ENCODE peak calls at places on chromosomes 16 and 17, in four cellular contexts. U, S, I and V are unnamed samples.
A peak's percentile ranks its signal among the peaks of the same experiment; 100 is the strongest.

GRCh38 chr17:27319536-27320221 is 25.8 kb downstream of the WSB1 start:
- DNase-seq in U (no peak), I (peak; percentile 64), S (no peak), V (peak; percentile 76)

GRCh38 chr16:57781349-57781740 is 20.9 kb downstream of the KIFC3 start:
- DNase-seq in S (no peak), I (no peak), U (no peak), V (no peak)

GRCh38 chr16:79601092-79601977 is 798 bp upstream of the MAF start:
- DNase-seq in I (peak; percentile 65), U (peak; percentile 84), S (no peak), V (peak; percentile 58)

GRCh38 chr16:89170346-89171215 is 967 bp upstream of the CDH15 start:
- DNase-seq in I (peak; percentile 88), U (peak; percentile 77), S (no peak), V (no peak)

GRCh38 chr17:80694085-80694991 is 149.7 kb downstream of the RPTOR start:
- DNase-seq in U (no peak), I (no peak), S (no peak), V (no peak)

GRCh38 chr17:68661265-68662036 is 60.3 kb upstream of the FAM20A start:
- DNase-seq in I (no peak), S (no peak), U (no peak), V (no peak)

GRCh38 chr17:34723875-34724274 is 144.5 kb downstream of the TMEM132E start:
- DNase-seq in S (no peak), I (no peak), U (no peak), V (no peak)

GRCh38 chr16:85360323-85361277 is 248.3 kb upstream of the CIBAR2 start:
- DNase-seq in U (peak; percentile 92), I (peak; percentile 86), S (no peak), V (no peak)

GRCh38 chr17:50331085-50331791 is 14.7 kb upstream of the XYLT2 start:
- DNase-seq in S (no peak), U (no peak), I (no peak), V (no peak)

GRCh38 chr17:42581744-42582270 is 4.3 kb upstream of the PSMC3IP start:
- DNase-seq in S (no peak), I (no peak), U (no peak), V (no peak)

GRCh38 chr16:17296412-17296811 is 174.3 kb downstream of the XYLT1 start:
- DNase-seq in I (no peak), U (no peak), S (no peak), V (no peak)

GRCh38 chr16:87017388-87018012 is 299.7 kb downstream of the C16orf95 start:
- DNase-seq in U (no peak), I (no peak), S (no peak), V (peak; percentile 59)

GRCh38 chr17:74444406-74444805 is 12.5 kb downstream of the GPRC5C start:
- DNase-seq in U (no peak), S (peak; percentile 57), I (no peak), V (peak; percentile 93)

GRCh38 chr16:15874745-15875314 is 13.6 kb downstream of the CEP20 start:
- DNase-seq in I (peak; percentile 62), S (peak; percentile 35), U (no peak), V (peak; percentile 55)

GRCh38 chr16:17416461-17417221 is 54.1 kb downstream of the XYLT1 start:
- DNase-seq in I (peak; percentile 41), U (no peak), S (no peak), V (no peak)

GRCh38 chr17:29592850-29593545 is at the start of gene ANKRD13B:
- DNase-seq in I (peak; percentile 66), S (no peak), U (no peak), V (no peak)

GRCh38 chr16:11586856-11587642 is at the start of gene LITAF:
- DNase-seq in S (peak; percentile 45), I (peak; percentile 72), U (peak; percentile 81), V (peak; percentile 86)

GRCh38 chr16:87729266-87729954 is 36.4 kb downstream of the KLHDC4 start:
- DNase-seq in U (no peak), I (no peak), S (no peak), V (no peak)

GRCh38 chr16:28131210-28131609 is 67.7 kb upstream of the GSG1L start:
- DNase-seq in U (no peak), I (no peak), S (no peak), V (no peak)

GRCh38 chr17:29567362-29568330 is 809 bp upstream of the ABHD15 start:
- DNase-seq in U (peak; percentile 81), I (peak; percentile 80), S (peak; percentile 59), V (peak; percentile 86)

GRCh38 chr16:22232277-22233049 is 26.4 kb downstream of the EEF2K start:
- DNase-seq in S (no peak), U (peak; percentile 93), I (peak; percentile 98), V (no peak)

GRCh38 chr17:11917415-11917814 is 79.9 kb downstream of the ZNF18 start:
- DNase-seq in I (no peak), S (no peak), U (no peak), V (no peak)

GRCh38 chr17:39951924-39952664 is 10.7 kb upstream of the GSDMA start:
- DNase-seq in I (peak; percentile 47), U (no peak), S (no peak), V (no peak)

GRCh38 chr16:55390838-55391237 is 66.8 kb downstream of the IRX6 start:
- DNase-seq in I (no peak), U (no peak), S (no peak), V (no peak)

GRCh38 chr16:89489040-89489721 is 1.2 kb downstream of the ANKRD11 start:
- DNase-seq in S (peak; percentile 92), I (peak; percentile 86), U (peak; percentile 85), V (peak; percentile 96)

GRCh38 chr17:74128456-74128855 is 75.0 kb upstream of the RPL38 start:
- DNase-seq in U (no peak), I (no peak), S (no peak), V (no peak)

GRCh38 chr17:69448431-69449102 is 34.1 kb downstream of the MAP2K6 start:
- DNase-seq in U (peak; percentile 84), S (no peak), I (peak; percentile 88), V (no peak)

GRCh38 chr16:61730997-61731396 is 305.2 kb downstream of the CDH8 start:
- DNase-seq in S (no peak), I (no peak), U (no peak), V (no peak)

GRCh38 chr17:76281573-76282371 is 16.6 kb downstream of the UBALD2 start:
- DNase-seq in S (no peak), U (no peak), I (no peak), V (no peak)

GRCh38 chr17:82281076-82281475 is 7.6 kb upstream of the CSNK1D start:
- DNase-seq in S (no peak), I (no peak), U (no peak), V (no peak)

DNA sequence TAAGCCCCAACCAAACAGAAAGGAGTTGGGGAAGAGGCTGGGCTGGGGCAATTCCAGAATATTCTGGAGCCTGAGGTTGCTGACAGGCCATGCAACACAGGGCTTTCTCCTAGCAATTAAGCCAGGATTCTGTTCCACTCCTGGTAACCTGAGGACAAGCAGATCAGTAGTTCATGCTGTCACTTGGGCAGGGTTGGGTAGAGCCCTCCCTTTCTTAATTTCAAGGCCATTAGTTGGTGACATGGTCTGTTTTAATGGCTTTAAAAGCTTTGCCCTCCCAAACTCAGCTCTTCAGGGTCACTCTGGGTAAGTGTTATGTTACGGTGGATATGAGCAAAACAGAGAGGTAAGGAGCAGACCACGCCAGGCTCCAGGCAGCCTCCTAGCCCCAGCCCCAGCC is 27.7 kb downstream of the CEP295NL start:
- DNase-seq in U (no peak), I (no peak), S (no peak), V (no peak)
- H3K4me1 ChIP-seq in U (peaks cover 28% of the 10 kb centered on the region), I (peaks cover 5% of the 10 kb centered on the region), S (peaks cover 44% of the 10 kb centered on the region), V (peaks cover 6% of the 10 kb centered on the region)

GRCh38 chr17:9833922-9834321 is 8.2 kb downstream of the GLP2R start:
- DNase-seq in I (no peak), S (no peak), U (no peak), V (no peak)
- TF ChIP-seq CTCF in I (no peak), S (no peak), U (no peak), V (no peak)

GRCh38 chr16:47553853-47554564 is 92.9 kb downstream of the PHKB start:
- DNase-seq in U (no peak), I (no peak), S (no peak), V (no peak)
- H3K9me3 ChIP-seq in U (no peaks in the 10 kb centered on the region), I (no peaks in the 10 kb centered on the region), S (no peaks in the 10 kb centered on the region), V (peaks cover 5% of the 10 kb centered on the region)

DNA sequence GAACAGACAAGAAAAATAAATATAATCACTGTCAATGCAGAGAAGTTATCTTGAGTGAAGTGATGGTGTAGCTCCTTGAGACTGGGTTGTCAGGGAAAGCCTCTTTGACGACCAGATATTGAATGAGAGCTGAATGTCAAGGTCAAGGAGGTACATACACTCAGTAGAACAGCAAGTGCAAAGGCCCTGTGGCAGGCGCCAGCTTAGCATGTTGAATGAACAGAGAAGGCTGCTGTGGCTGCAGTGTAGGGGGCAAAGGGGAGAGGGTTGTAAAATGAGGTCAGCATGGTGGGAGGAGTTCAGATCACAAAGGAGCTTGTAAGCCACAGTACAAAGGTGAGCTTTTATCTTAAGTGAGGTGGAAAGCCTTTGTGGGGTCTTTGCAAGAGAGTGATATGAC is 111.5 kb downstream of the ZFHX3 start:
- DNase-seq in U (no peak), S (no peak), I (no peak), V (no peak)
- H3K4me1 ChIP-seq in U (peaks cover 15% of the 10 kb centered on the region), S (peaks cover 20% of the 10 kb centered on the region), I (peaks cover 7% of the 10 kb centered on the region), V (peaks cover 74% of the 10 kb centered on the region)